ENCODE peak calls at places on chromosomes 1 and 21, in five cellular contexts. O is naive thymus-derived CD4-positive, alpha-beta T cell; V is lung; A is psoas muscle; Q is A673. X is an unnamed sample. For H3K9me3, the result is how much of the 10 kb centered on the place peaks cover.

GRCh38 chr1:26838474-26839338 is 12.2 kb downstream of the ZDHHC18 start:
- DNase-seq in O (no peak), V (no peak), A (peak), Q (no peak), X (no peak)

GRCh38 chr1:196933531-196934189 is 9.9 kb upstream of the CFHR2 start:
- DNase-seq in O (no peak), V (no peak), A (peak), Q (no peak), X (no peak)

GRCh38 chr21:25535811-25536210 is 71.5 kb downstream of the MRPL39 start:
- DNase-seq in O (no peak), V (no peak), A (no peak), Q (no peak), X (no peak)

GRCh38 chr21:36909901-36910561 is 56.4 kb downstream of the HLCS start:
- DNase-seq in O (no peak), V (no peak), A (no peak), Q (peak), X (no peak)

GRCh38 chr1:229030642-229031390 is 240.1 kb upstream of the RAB4A start:
- DNase-seq in O (no peak), V (no peak), A (no peak), Q (no peak), X (no peak)

GRCh38 chr1:108079550-108079949 is 114.6 kb upstream of the VAV3 start:
- DNase-seq in O (peak), V (no peak), A (no peak), Q (no peak), X (no peak)

GRCh38 chr1:206935491-206936067 is 10.7 kb downstream of the PIGR start:
- DNase-seq in O (no peak), V (peak), A (no peak), Q (no peak), X (peak)

GRCh38 chr1:164017239-164017638 is 541.7 kb upstream of the PBX1 start:
- DNase-seq in O (no peak), V (no peak), A (no peak), Q (no peak), X (peak)

GRCh38 chr1:24705260-24706073 is 39.8 kb upstream of the CLIC4 start:
- DNase-seq in O (peak), V (peak), A (peak), Q (peak), X (peak)

GRCh38 chr21:32499249-32500055 is 85.9 kb downstream of the TCP10L start:
- DNase-seq in O (no peak), V (no peak), A (no peak), Q (no peak), X (no peak)

GRCh38 chr1:59947047-59947938 is 20.7 kb upstream of the CYP2J2 start:
- DNase-seq in O (peak), V (peak), A (no peak), Q (peak), X (peak)

GRCh38 chr1:236282159-236282716 is 480 bp upstream of the ERO1B start:
- DNase-seq in O (no peak), V (no peak), A (no peak), Q (no peak), X (no peak)

GRCh38 chr1:89887270-89887669 is 66.4 kb downstream of the LRRC8D start:
- DNase-seq in O (no peak), V (no peak), A (no peak), Q (no peak), X (no peak)

GRCh38 chr21:44816761-44817505 is 929 bp downstream of the SUMO3 start:
- DNase-seq in O (no peak), V (no peak), A (no peak), Q (no peak), X (no peak)

GRCh38 chr1:229340496-229340895 is 2.4 kb downstream of the CCSAP start:
- DNase-seq in O (no peak), V (no peak), A (no peak), Q (no peak), X (no peak)

GRCh38 chr1:111603979-111604378 is 15.6 kb upstream of the RAP1A start:
- DNase-seq in O (peak), V (no peak), A (no peak), Q (no peak), X (no peak)

GRCh38 chr1:226988337-226988672 is 48.2 kb downstream of the COQ8A start:
- DNase-seq in O (no peak), V (no peak), A (peak), Q (no peak), X (no peak)
- H3K27ac ChIP-seq in O (no peak), V (no peak), A (peak), Q (no peak), X (no peak)

GRCh38 chr1:22100168-22100567 is 42.7 kb downstream of the WNT4 start:
- DNase-seq in O (no peak), V (no peak), A (no peak), Q (no peak), X (no peak)

GRCh38 chr1:22102746-22103145 is 40.2 kb downstream of the WNT4 start:
- DNase-seq in O (no peak), V (no peak), A (no peak), Q (no peak), X (no peak)

GRCh38 chr1:22104074-22104473 is 38.8 kb downstream of the WNT4 start:
- DNase-seq in O (no peak), V (no peak), A (no peak), Q (no peak), X (no peak)

GRCh38 chr1:22101199-22101598 is 41.7 kb downstream of the WNT4 start:
- DNase-seq in O (no peak), V (no peak), A (no peak), Q (no peak), X (no peak)

DNA sequence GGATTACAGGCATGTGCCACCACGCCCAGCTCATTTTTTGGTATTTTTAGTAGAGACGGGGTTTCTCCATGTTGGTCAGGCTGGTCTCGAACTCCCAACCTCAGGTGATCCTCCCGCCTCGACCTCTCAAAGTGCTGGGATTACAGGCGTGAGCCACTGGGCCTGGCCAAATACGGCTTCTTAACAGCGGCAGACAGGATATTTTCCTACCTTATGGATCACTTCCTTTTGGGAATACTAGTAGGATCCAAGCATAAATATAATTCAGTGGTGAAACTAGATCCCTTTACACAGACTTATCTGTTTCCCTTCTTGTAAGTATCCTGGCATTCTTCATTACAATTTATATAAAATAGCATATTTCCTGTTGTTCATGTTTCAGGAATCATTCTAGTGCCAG is 40.9 kb downstream of the WNT4 start:
- DNase-seq in O (no peak), V (no peak), A (no peak), Q (no peak), X (no peak)
- H3K4me3 ChIP-seq in O (no peak), V (no peak), A (no peak), Q (no peak), X (no peak)

GRCh38 chr1:2906105-2906504 is 104.6 kb upstream of the TTC34 start:
- DNase-seq in O (no peak), V (no peak), A (no peak), Q (no peak), X (no peak)
- H3K9me3 ChIP-seq in O (under half), V (under half), A (under half), Q (under half), X (under half)

GRCh38 chr1:156194300-156194652 is 372 bp downstream of the SLC25A44 start:
- DNase-seq in O (no peak), V (no peak), A (no peak), Q (no peak), X (peak)
- H3K27ac ChIP-seq in O (peak), V (peak), A (peak), Q (peak), X (no peak)

GRCh38 chr1:168392958-168393357 is 112.3 kb downstream of the TBX19 start:
- DNase-seq in O (no peak), V (no peak), A (no peak), Q (no peak), X (no peak)

GRCh38 chr1:168391759-168392681 is 111.3 kb downstream of the TBX19 start:
- DNase-seq in O (no peak), V (no peak), A (no peak), Q (no peak), X (no peak)

GRCh38 chr1:168386949-168387586 is 106.4 kb downstream of the TBX19 start:
- DNase-seq in O (peak), V (peak), A (peak), Q (no peak), X (no peak)

GRCh38 chr1:168387781-168388760 is 107.4 kb downstream of the TBX19 start:
- DNase-seq in O (no peak), V (no peak), A (no peak), Q (no peak), X (no peak)

DNA sequence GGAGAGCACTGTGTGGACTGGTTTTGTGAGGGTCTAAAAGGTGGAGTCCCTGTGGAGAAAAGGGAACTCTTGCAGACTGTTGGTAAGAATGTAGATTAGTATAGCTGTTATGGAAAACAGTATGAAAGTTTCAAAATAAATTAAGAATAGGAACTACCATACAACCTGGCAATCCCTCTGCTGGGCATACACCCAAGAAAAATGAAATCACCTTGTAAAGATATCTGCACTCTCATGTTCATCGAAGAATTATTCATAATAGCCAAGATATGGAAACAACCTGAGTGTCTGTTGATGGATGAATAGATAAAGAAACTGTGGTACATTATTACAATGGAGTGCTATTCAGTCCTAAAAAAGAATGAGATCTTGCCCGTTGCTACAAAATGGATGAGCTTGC is 109.6 kb downstream of the TBX19 start:
- DNase-seq in O (no peak), V (no peak), A (no peak), Q (no peak), X (no peak)
- H3K4me3 ChIP-seq in O (no peak), V (no peak), A (no peak), Q (no peak), X (no peak)